ENCODE peak calls at places on chromosome 10, in nine cellular contexts. P, A, W, O, H, C, I, V and T are unnamed samples.

GRCh38 chr10:73226663-73227062 is 20.4 kb downstream of the DNAJC9 start:
- DNase-seq in P (no peak), A (no peak), W (no peak), O (no peak), H (no peak), C (no peak), I (peak), V (no peak), T (no peak)

GRCh38 chr10:123666318-123667291 is at the start of gene GPR26:
- DNase-seq in P (no peak), A (no peak), W (no peak), O (no peak), H (no peak), C (no peak), I (no peak), V (no peak), T (no peak)

GRCh38 chr10:10786334-10787090 is 231.2 kb upstream of the CELF2 start:
- DNase-seq in P (no peak), A (no peak), W (no peak), O (no peak), H (no peak), C (no peak), I (no peak), V (no peak), T (no peak)

GRCh38 chr10:8594176-8594575 is 539.7 kb downstream of the GATA3 start:
- DNase-seq in P (no peak), A (no peak), W (peak), O (no peak), H (no peak), C (no peak), I (no peak), V (peak), T (no peak)

GRCh38 chr10:101611506-101611905 is 23.4 kb downstream of the DPCD start:
- DNase-seq in P (no peak), A (no peak), W (no peak), O (no peak), H (peak), C (no peak), I (peak), V (no peak), T (no peak)

GRCh38 chr10:7826971-7827370 is 8.7 kb downstream of the TAF3 start:
- DNase-seq in P (no peak), A (no peak), W (no peak), O (no peak), H (no peak), C (no peak), I (no peak), V (no peak), T (no peak)

GRCh38 chr10:63105811-63106755 is 27.0 kb upstream of the NRBF2 start:
- DNase-seq in P (peak), A (no peak), W (no peak), O (no peak), H (no peak), C (peak), I (no peak), V (no peak), T (no peak)

GRCh38 chr10:87579563-87579962 is 74.9 kb downstream of the MINPP1 start:
- DNase-seq in P (no peak), A (no peak), W (no peak), O (no peak), H (no peak), C (no peak), I (no peak), V (no peak), T (no peak)

GRCh38 chr10:111077715-111078504 is 1.1 kb downstream of the ADRA2A start:
- DNase-seq in P (peak), A (no peak), W (no peak), O (no peak), H (no peak), C (no peak), I (no peak), V (no peak), T (no peak)

GRCh38 chr10:120365872-120366271 is 91.2 kb upstream of the PLPP4 start:
- DNase-seq in P (no peak), A (no peak), W (no peak), O (no peak), H (no peak), C (no peak), I (no peak), V (no peak), T (no peak)

GRCh38 chr10:28996345-28996744 is 292.5 kb upstream of the LYZL1 start:
- DNase-seq in P (no peak), A (no peak), W (no peak), O (no peak), H (no peak), C (no peak), I (no peak), V (no peak), T (no peak)

GRCh38 chr10:28812384-28813372 is 135.4 kb downstream of the BAMBI start:
- DNase-seq in P (no peak), A (no peak), W (no peak), O (no peak), H (no peak), C (no peak), I (no peak), V (no peak), T (no peak)

GRCh38 chr10:73857446-73857845 is 16.9 kb downstream of the CAMK2G start:
- DNase-seq in P (no peak), A (no peak), W (no peak), O (no peak), H (no peak), C (no peak), I (no peak), V (no peak), T (no peak)

GRCh38 chr10:84026821-84027257 is 112.5 kb upstream of the GHITM start:
- DNase-seq in P (no peak), A (no peak), W (no peak), O (no peak), H (no peak), C (no peak), I (peak), V (no peak), T (no peak)

GRCh38 chr10:99368646-99369045 is 39.5 kb downstream of the CNNM1 start:
- DNase-seq in P (no peak), A (no peak), W (no peak), O (no peak), H (no peak), C (no peak), I (no peak), V (no peak), T (no peak)

GRCh38 chr10:90458054-90458453 is 399.8 kb downstream of the HTR7 start:
- DNase-seq in P (no peak), A (no peak), W (no peak), O (no peak), H (no peak), C (no peak), I (no peak), V (no peak), T (no peak)

DNA sequence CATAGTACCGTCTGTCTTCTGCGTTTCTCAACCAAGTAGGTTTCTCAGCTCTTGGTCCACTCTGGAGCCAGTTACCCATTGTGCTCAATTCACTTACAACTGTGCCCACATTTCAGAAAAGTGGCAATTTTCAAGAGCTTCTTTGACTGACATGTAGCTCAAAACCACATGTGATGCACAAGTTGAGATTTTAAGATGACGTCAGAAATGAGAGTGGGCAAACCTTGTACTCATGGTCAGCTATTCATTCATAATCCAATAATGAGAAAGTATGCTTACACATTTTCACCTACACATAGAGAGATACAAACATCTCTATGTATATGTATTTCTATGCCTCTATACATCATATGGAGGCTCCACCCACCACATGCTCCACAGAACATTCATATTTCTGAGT is 487.2 kb upstream of the AKR1E2 start:
- DNase-seq in P (no peak), A (no peak), W (no peak), O (no peak), H (no peak), C (no peak), I (no peak), V (no peak), T (no peak)
- TF ChIP-seq CTCF in P (no peak), A (no peak), W (no peak), O (no peak), H (no peak), C (no peak), I (no peak), V (no peak), T (no peak)

GRCh38 chr10:103246328-103246727 is 641 bp downstream of the RPEL1 start:
- DNase-seq in P (no peak), A (no peak), W (no peak), O (no peak), H (no peak), C (no peak), I (no peak), V (no peak), T (no peak)

GRCh38 chr10:103235775-103236174 is 9.9 kb upstream of the RPEL1 start:
- DNase-seq in P (no peak), A (no peak), W (no peak), O (no peak), H (no peak), C (no peak), I (no peak), V (no peak), T (no peak)

GRCh38 chr10:103244663-103245271 is 920 bp upstream of the RPEL1 start:
- DNase-seq in P (no peak), A (peak), W (peak), O (peak), H (peak), C (peak), I (peak), V (peak), T (peak)

GRCh38 chr10:103238506-103239252 is 7.0 kb upstream of the RPEL1 start:
- DNase-seq in P (peak), A (no peak), W (peak), O (no peak), H (no peak), C (no peak), I (no peak), V (no peak), T (no peak)

GRCh38 chr10:103241262-103242011 is 4.2 kb upstream of the RPEL1 start:
- DNase-seq in P (peak), A (no peak), W (peak), O (no peak), H (no peak), C (peak), I (no peak), V (peak), T (no peak)
- H3K4me3 ChIP-seq in P (no peak), A (no peak), W (peak), O (no peak), H (no peak), C (no peak), I (no peak), V (no peak), T (no peak)

GRCh38 chr10:16890691-16891090 is 73.5 kb upstream of the RSU1 start:
- DNase-seq in P (no peak), A (no peak), W (no peak), O (no peak), H (no peak), C (no peak), I (no peak), V (no peak), T (no peak)
- TF ChIP-seq CTCF in P (no peak), A (no peak), W (no peak), O (no peak), H (no peak), C (no peak), I (no peak), V (no peak), T (no peak)

GRCh38 chr10:93204494-93205485 is 131.1 kb downstream of the CYP26A1 start:
- DNase-seq in P (no peak), A (no peak), W (no peak), O (no peak), H (no peak), C (peak), I (no peak), V (no peak), T (no peak)

GRCh38 chr10:93198401-93199175 is 124.9 kb downstream of the CYP26A1 start:
- DNase-seq in P (no peak), A (no peak), W (no peak), O (no peak), H (no peak), C (peak), I (no peak), V (no peak), T (no peak)

GRCh38 chr10:93193886-93194285 is 120.2 kb downstream of the CYP26A1 start:
- DNase-seq in P (no peak), A (no peak), W (no peak), O (no peak), H (no peak), C (no peak), I (no peak), V (no peak), T (no peak)

DNA sequence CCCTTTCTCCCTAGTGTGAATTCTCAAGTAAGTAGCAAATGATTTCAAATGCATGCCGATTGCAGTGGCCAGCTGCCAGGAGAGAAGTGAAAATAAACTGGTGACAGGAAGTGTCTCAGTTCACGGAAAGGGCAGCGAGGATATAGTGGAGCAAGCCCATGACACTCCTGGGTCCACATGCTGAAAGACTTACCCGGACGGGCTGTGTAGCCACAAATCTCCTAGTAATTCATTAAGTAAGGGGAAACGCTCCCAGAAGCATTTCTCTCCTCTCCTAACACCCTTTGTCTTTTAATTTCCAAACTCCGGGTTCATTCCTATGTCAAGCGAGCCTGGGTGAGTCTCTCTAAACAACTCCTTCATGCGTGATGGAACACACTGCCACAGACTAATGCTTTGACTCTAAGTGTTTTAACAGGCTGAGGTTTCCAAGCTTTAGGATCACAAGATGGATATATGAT is 125.6 kb downstream of the CYP26A1 start:
- DNase-seq in P (no peak), A (no peak), W (peak), O (peak), H (peak), C (peak), I (no peak), V (peak), T (peak)
- H3K4me3 ChIP-seq in P (no peak), A (no peak), W (peak), O (peak), H (peak), C (no peak), I (no peak), V (no peak), T (peak)